ENCODE peak calls at places on chromosomes 16 and 17, in ten cellular contexts. One of them, this sample, is unnamed. For H3K4me1, the result is how much of the 10 kb centered on the place peaks cover.

GRCh38 chr16:17917316-17918019 is 419.1 kb downstream of the NPIPA8 start:
- DNase-seq in upper lobe of left lung: no peak
- DNase-seq in vagina: no peak
- DNase-seq in K562: no peak
- DNase-seq in spleen: no peak
- DNase-seq in H1: no peak
- DNase-seq in GM12878: no peak
- DNase-seq in endothelial cell of umbilical vein: no peak
- DNase-seq in transverse colon: no peak
- DNase-seq in sigmoid colon: no peak
- DNase-seq in this sample: no peak

GRCh38 chr17:7634384-7634783 is 4.4 kb downstream of the SHBG start:
- DNase-seq in upper lobe of left lung: no peak
- DNase-seq in vagina: no peak
- DNase-seq in K562: peak
- DNase-seq in spleen: no peak
- DNase-seq in H1: peak
- DNase-seq in GM12878: no peak
- DNase-seq in endothelial cell of umbilical vein: peak
- DNase-seq in transverse colon: no peak
- DNase-seq in sigmoid colon: no peak
- DNase-seq in this sample: no peak

GRCh38 chr16:4011225-4011939 is 104.9 kb downstream of the ADCY9 start:
- DNase-seq in upper lobe of left lung: no peak
- DNase-seq in vagina: no peak
- DNase-seq in K562: no peak
- DNase-seq in spleen: no peak
- DNase-seq in H1: peak
- DNase-seq in GM12878: no peak
- DNase-seq in endothelial cell of umbilical vein: peak
- DNase-seq in transverse colon: no peak
- DNase-seq in sigmoid colon: no peak
- DNase-seq in this sample: no peak

GRCh38 chr16:86390335-86390734 is 120.0 kb upstream of the FOXF1 start:
- DNase-seq in upper lobe of left lung: no peak
- DNase-seq in vagina: no peak
- DNase-seq in K562: no peak
- DNase-seq in spleen: no peak
- DNase-seq in H1: no peak
- DNase-seq in GM12878: no peak
- DNase-seq in endothelial cell of umbilical vein: no peak
- DNase-seq in transverse colon: no peak
- DNase-seq in sigmoid colon: no peak
- DNase-seq in this sample: no peak

GRCh38 chr16:9380221-9380620 is 288.8 kb downstream of the HAPSTR1 start:
- DNase-seq in upper lobe of left lung: no peak
- DNase-seq in vagina: no peak
- DNase-seq in K562: no peak
- DNase-seq in spleen: no peak
- DNase-seq in H1: no peak
- DNase-seq in GM12878: no peak
- DNase-seq in endothelial cell of umbilical vein: no peak
- DNase-seq in transverse colon: no peak
- DNase-seq in sigmoid colon: no peak
- DNase-seq in this sample: no peak

GRCh38 chr17:3335876-3336275 is 37.7 kb upstream of the OR3A1 start:
- DNase-seq in upper lobe of left lung: no peak
- DNase-seq in vagina: no peak
- DNase-seq in K562: no peak
- DNase-seq in spleen: no peak
- DNase-seq in H1: no peak
- DNase-seq in GM12878: no peak
- DNase-seq in endothelial cell of umbilical vein: no peak
- DNase-seq in transverse colon: no peak
- DNase-seq in sigmoid colon: no peak
- DNase-seq in this sample: no peak

GRCh38 chr16:3112058-3112880 is at the start of gene ZNF205:
- DNase-seq in upper lobe of left lung: peak
- DNase-seq in vagina: no peak
- DNase-seq in K562: peak
- DNase-seq in spleen: peak
- DNase-seq in H1: peak
- DNase-seq in GM12878: no peak
- DNase-seq in endothelial cell of umbilical vein: peak
- DNase-seq in transverse colon: peak
- DNase-seq in sigmoid colon: peak
- DNase-seq in this sample: no peak

GRCh38 chr17:1438593-1439083 is 17.4 kb downstream of the CRK start:
- DNase-seq in upper lobe of left lung: peak
- DNase-seq in vagina: no peak
- DNase-seq in K562: no peak
- DNase-seq in spleen: no peak
- DNase-seq in H1: no peak
- DNase-seq in GM12878: no peak
- DNase-seq in endothelial cell of umbilical vein: no peak
- DNase-seq in transverse colon: no peak
- DNase-seq in sigmoid colon: no peak
- DNase-seq in this sample: no peak

GRCh38 chr16:13154799-13155198 is 253.4 kb downstream of the SHISA9 start:
- DNase-seq in upper lobe of left lung: no peak
- DNase-seq in vagina: no peak
- DNase-seq in K562: no peak
- DNase-seq in spleen: no peak
- DNase-seq in H1: no peak
- DNase-seq in GM12878: no peak
- DNase-seq in endothelial cell of umbilical vein: no peak
- DNase-seq in transverse colon: no peak
- DNase-seq in sigmoid colon: no peak
- DNase-seq in this sample: no peak

GRCh38 chr16:85447657-85448313 is 165.3 kb upstream of the GSE1 start:
- DNase-seq in upper lobe of left lung: no peak
- DNase-seq in vagina: no peak
- DNase-seq in K562: no peak
- DNase-seq in spleen: no peak
- DNase-seq in H1: no peak
- DNase-seq in GM12878: no peak
- DNase-seq in endothelial cell of umbilical vein: no peak
- DNase-seq in transverse colon: no peak
- DNase-seq in sigmoid colon: no peak
- DNase-seq in this sample: no peak

GRCh38 chr17:44906010-44906646 is 6.9 kb upstream of the EFTUD2 start:
- DNase-seq in upper lobe of left lung: peak
- DNase-seq in vagina: no peak
- DNase-seq in K562: peak
- DNase-seq in spleen: no peak
- DNase-seq in H1: no peak
- DNase-seq in GM12878: no peak
- DNase-seq in endothelial cell of umbilical vein: peak
- DNase-seq in transverse colon: no peak
- DNase-seq in sigmoid colon: no peak
- DNase-seq in this sample: no peak

GRCh38 chr16:57304169-57305061 is 19.9 kb upstream of the PLLP start:
- DNase-seq in upper lobe of left lung: peak
- DNase-seq in vagina: no peak
- DNase-seq in K562: no peak
- DNase-seq in spleen: peak
- DNase-seq in H1: no peak
- DNase-seq in GM12878: peak
- DNase-seq in endothelial cell of umbilical vein: peak
- DNase-seq in transverse colon: peak
- DNase-seq in sigmoid colon: peak
- DNase-seq in this sample: peak

GRCh38 chr17:373616-374225 is 21.1 kb upstream of the RPH3AL start:
- DNase-seq in upper lobe of left lung: no peak
- DNase-seq in vagina: no peak
- DNase-seq in K562: no peak
- DNase-seq in spleen: peak
- DNase-seq in H1: no peak
- DNase-seq in GM12878: no peak
- DNase-seq in endothelial cell of umbilical vein: no peak
- DNase-seq in transverse colon: no peak
- DNase-seq in sigmoid colon: no peak
- DNase-seq in this sample: no peak

GRCh38 chr17:80259642-80260535 is 763 bp upstream of the RNF213 start:
- DNase-seq in upper lobe of left lung: peak
- DNase-seq in vagina: no peak
- DNase-seq in K562: peak
- DNase-seq in spleen: peak
- DNase-seq in H1: peak
- DNase-seq in GM12878: no peak
- DNase-seq in endothelial cell of umbilical vein: peak
- DNase-seq in transverse colon: peak
- DNase-seq in sigmoid colon: peak
- DNase-seq in this sample: no peak

GRCh38 chr17:56222255-56222654 is 69.0 kb downstream of the ANKFN1 start:
- DNase-seq in upper lobe of left lung: no peak
- DNase-seq in vagina: no peak
- DNase-seq in K562: no peak
- DNase-seq in spleen: no peak
- DNase-seq in H1: no peak
- DNase-seq in GM12878: no peak
- DNase-seq in endothelial cell of umbilical vein: no peak
- DNase-seq in transverse colon: no peak
- DNase-seq in sigmoid colon: no peak
- DNase-seq in this sample: no peak

GRCh38 chr17:4358154-4358553 is 8.3 kb downstream of the UBE2G1 start:
- DNase-seq in upper lobe of left lung: no peak
- DNase-seq in vagina: no peak
- DNase-seq in K562: no peak
- DNase-seq in spleen: no peak
- DNase-seq in H1: no peak
- DNase-seq in GM12878: no peak
- DNase-seq in endothelial cell of umbilical vein: no peak
- DNase-seq in transverse colon: no peak
- DNase-seq in sigmoid colon: no peak
- DNase-seq in this sample: no peak

GRCh38 chr17:4364622-4365041 is 1.8 kb downstream of the UBE2G1 start:
- DNase-seq in upper lobe of left lung: no peak
- DNase-seq in vagina: no peak
- DNase-seq in K562: no peak
- DNase-seq in spleen: peak
- DNase-seq in H1: no peak
- DNase-seq in GM12878: no peak
- DNase-seq in endothelial cell of umbilical vein: no peak
- DNase-seq in transverse colon: no peak
- DNase-seq in sigmoid colon: peak
- DNase-seq in this sample: no peak

GRCh38 chr17:4365628-4366311 is 705 bp downstream of the UBE2G1 start:
- DNase-seq in upper lobe of left lung: peak
- DNase-seq in vagina: no peak
- DNase-seq in K562: peak
- DNase-seq in spleen: peak
- DNase-seq in H1: peak
- DNase-seq in GM12878: no peak
- DNase-seq in endothelial cell of umbilical vein: peak
- DNase-seq in transverse colon: peak
- DNase-seq in sigmoid colon: peak
- DNase-seq in this sample: no peak

GRCh38 chr17:4365103-4365627 is 1.3 kb downstream of the UBE2G1 start:
- DNase-seq in upper lobe of left lung: peak
- DNase-seq in vagina: peak
- DNase-seq in K562: peak
- DNase-seq in spleen: peak
- DNase-seq in H1: peak
- DNase-seq in GM12878: peak
- DNase-seq in endothelial cell of umbilical vein: peak
- DNase-seq in transverse colon: peak
- DNase-seq in sigmoid colon: peak
- DNase-seq in this sample: peak

GRCh38 chr17:4362141-4362540 is 4.3 kb downstream of the UBE2G1 start:
- DNase-seq in upper lobe of left lung: no peak
- DNase-seq in vagina: no peak
- DNase-seq in K562: no peak
- DNase-seq in spleen: no peak
- DNase-seq in H1: no peak
- DNase-seq in GM12878: no peak
- DNase-seq in endothelial cell of umbilical vein: no peak
- DNase-seq in transverse colon: no peak
- DNase-seq in sigmoid colon: peak
- DNase-seq in this sample: no peak
- TF ChIP-seq CTCF in upper lobe of left lung: no peak
- TF ChIP-seq CTCF in vagina: no peak
- TF ChIP-seq CTCF in K562: no peak
- TF ChIP-seq CTCF in spleen: no peak
- TF ChIP-seq CTCF in H1: no peak
- TF ChIP-seq CTCF in GM12878: no peak
- TF ChIP-seq CTCF in endothelial cell of umbilical vein: no peak
- TF ChIP-seq CTCF in transverse colon: no peak
- TF ChIP-seq CTCF in sigmoid colon: no peak
- TF ChIP-seq CTCF in this sample: no peak

GRCh38 chr17:81422776-81423697 is 27.8 kb downstream of the BAHCC1 start:
- DNase-seq in upper lobe of left lung: peak
- DNase-seq in vagina: no peak
- DNase-seq in K562: no peak
- DNase-seq in spleen: no peak
- DNase-seq in H1: no peak
- DNase-seq in GM12878: no peak
- DNase-seq in endothelial cell of umbilical vein: peak
- DNase-seq in transverse colon: peak
- DNase-seq in sigmoid colon: peak
- DNase-seq in this sample: no peak
- TF ChIP-seq POLR2AphosphoS5 in upper lobe of left lung: peak
- TF ChIP-seq POLR2AphosphoS5 in vagina: peak
- TF ChIP-seq POLR2AphosphoS5 in K562: no peak
- TF ChIP-seq POLR2AphosphoS5 in spleen: no peak
- TF ChIP-seq POLR2AphosphoS5 in H1: no peak
- TF ChIP-seq POLR2AphosphoS5 in GM12878: no peak
- TF ChIP-seq POLR2AphosphoS5 in endothelial cell of umbilical vein: no peak
- TF ChIP-seq POLR2AphosphoS5 in transverse colon: no peak
- TF ChIP-seq POLR2AphosphoS5 in sigmoid colon: no peak
- TF ChIP-seq POLR2AphosphoS5 in this sample: no peak

GRCh38 chr16:22638393-22639206 is 127.9 kb downstream of the NPIPB5 start:
- DNase-seq in upper lobe of left lung: no peak
- DNase-seq in vagina: no peak
- DNase-seq in K562: no peak
- DNase-seq in spleen: no peak
- DNase-seq in H1: no peak
- DNase-seq in GM12878: no peak
- DNase-seq in endothelial cell of umbilical vein: no peak
- DNase-seq in transverse colon: no peak
- DNase-seq in sigmoid colon: no peak
- DNase-seq in this sample: peak
- H3K4me1 ChIP-seq in upper lobe of left lung: under half
- H3K4me1 ChIP-seq in vagina: under half
- H3K4me1 ChIP-seq in K562: under half
- H3K4me1 ChIP-seq in spleen: under half
- H3K4me1 ChIP-seq in H1: under half
- H3K4me1 ChIP-seq in GM12878: under half
- H3K4me1 ChIP-seq in endothelial cell of umbilical vein: under half
- H3K4me1 ChIP-seq in transverse colon: under half
- H3K4me1 ChIP-seq in sigmoid colon: under half
- H3K4me1 ChIP-seq in this sample: under half

DNA sequence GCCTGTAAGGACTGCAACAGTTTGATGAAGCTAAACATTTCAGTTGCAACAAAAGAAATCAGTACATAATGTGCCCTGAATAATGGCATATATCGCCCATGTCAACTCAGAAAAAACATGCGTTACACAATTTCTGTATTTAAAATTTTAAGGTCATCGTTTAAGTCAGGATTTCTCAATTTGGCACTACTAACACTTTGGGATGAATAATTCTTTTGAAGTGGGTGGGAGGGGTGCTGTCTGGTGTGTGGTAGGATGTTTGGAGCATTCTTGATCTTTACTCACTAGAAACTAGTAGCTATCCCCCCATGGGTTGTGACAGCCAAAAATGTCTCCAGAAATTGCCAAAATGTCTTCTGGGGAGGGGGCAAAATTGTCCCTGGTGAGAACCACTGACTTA is 50.7 kb upstream of the CNTNAP4 start:
- DNase-seq in upper lobe of left lung: no peak
- DNase-seq in vagina: no peak
- DNase-seq in K562: no peak
- DNase-seq in spleen: no peak
- DNase-seq in H1: no peak
- DNase-seq in GM12878: no peak
- DNase-seq in endothelial cell of umbilical vein: no peak
- DNase-seq in transverse colon: no peak
- DNase-seq in sigmoid colon: no peak
- DNase-seq in this sample: no peak
- TF ChIP-seq CTCF in upper lobe of left lung: no peak
- TF ChIP-seq CTCF in vagina: no peak
- TF ChIP-seq CTCF in K562: no peak
- TF ChIP-seq CTCF in spleen: no peak
- TF ChIP-seq CTCF in H1: no peak
- TF ChIP-seq CTCF in GM12878: no peak
- TF ChIP-seq CTCF in endothelial cell of umbilical vein: no peak
- TF ChIP-seq CTCF in transverse colon: no peak
- TF ChIP-seq CTCF in sigmoid colon: no peak
- TF ChIP-seq CTCF in this sample: no peak